ENCODE peak calls at places on chromosome 21, in six cellular contexts. W, N, A, F, D and K are unnamed samples.

GRCh38 chr21:27275294-27275927 is 308.5 kb upstream of the ADAMTS5 start:
- DNase-seq in W (no peak), N (peak; percentile 88), A (no peak), F (no peak), D (no peak), K (peak; percentile 88)

GRCh38 chr21:37074546-37074945 is 1.5 kb downstream of the TTC3 start:
- DNase-seq in W (no peak), N (no peak), A (no peak), F (peak; percentile 37), D (no peak), K (no peak)

GRCh38 chr21:42155045-42155855 is 63.7 kb upstream of the ABCG1 start:
- DNase-seq in W (no peak), N (no peak), A (no peak), F (no peak), D (peak; percentile 53), K (no peak)

GRCh38 chr21:38985423-38986378 is 180.0 kb downstream of the ETS2 start:
- DNase-seq in W (peak; percentile 53), N (peak; percentile 93), A (no peak), F (peak; percentile 88), D (peak; percentile 91), K (peak; percentile 87)

GRCh38 chr21:33300701-33301631 is 23.8 kb upstream of the IFNAR1 start:
- DNase-seq in W (no peak), N (no peak), A (peak; percentile 76), F (peak; percentile 23), D (no peak), K (peak; percentile 24)

GRCh38 chr21:34037446-34037845 is 35.9 kb upstream of the MRPS6 start:
- DNase-seq in W (no peak), N (peak; percentile 75), A (no peak), F (peak; percentile 41), D (no peak), K (peak; percentile 53)

GRCh38 chr21:10273196-10273595 is 248.2 kb upstream of the TPTE start:
- DNase-seq in W (no peak), N (no peak), A (no peak), F (no peak), D (no peak), K (no peak)

GRCh38 chr21:38798481-38798882 is 7.2 kb upstream of the ETS2 start:
- DNase-seq in W (no peak), N (no peak), A (no peak), F (peak; percentile 94), D (peak; percentile 91), K (peak; percentile 73)

GRCh38 chr21:18249542-18250152 is 5.0 kb downstream of the CHODL start:
- DNase-seq in W (no peak), N (no peak), A (no peak), F (no peak), D (no peak), K (no peak)
- TF ChIP-seq CTCF in W (no peak), N (no peak), A (peak; percentile 46), F (no peak), D (no peak), K (peak; percentile 14)

DNA sequence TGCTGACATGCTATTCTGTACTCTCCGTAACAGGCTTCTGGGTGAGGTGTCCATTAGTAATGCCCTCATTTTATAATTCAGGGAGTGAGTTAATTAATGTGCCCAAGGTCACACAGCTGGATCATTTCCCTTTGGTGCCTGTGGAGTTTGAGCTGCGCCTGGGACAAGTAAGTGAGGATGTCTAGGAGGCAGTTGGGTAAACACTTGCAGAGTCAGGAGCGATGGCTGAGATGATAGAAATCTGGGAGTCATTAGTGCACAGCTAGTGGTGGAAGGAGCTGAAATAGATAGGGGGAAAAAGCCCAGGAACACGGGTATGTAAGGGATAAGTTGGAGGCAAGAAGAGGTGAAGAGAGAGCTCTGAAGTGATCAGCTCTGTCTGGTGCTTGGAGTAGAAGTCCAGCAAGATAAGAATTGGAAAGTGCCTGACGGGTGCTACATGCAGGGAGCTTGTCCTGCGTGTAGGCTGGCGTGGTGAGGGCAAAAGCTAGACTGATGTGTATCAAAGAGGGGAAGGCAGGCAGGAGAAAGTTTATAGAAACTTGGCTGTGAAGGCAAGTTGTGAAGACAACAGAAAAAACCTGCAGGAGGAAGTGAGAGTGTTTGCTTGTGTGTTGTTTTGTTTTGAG is 1.7 kb upstream of the SCAF4 start:
- DNase-seq in W (no peak), N (peak; percentile 7), A (peak; percentile 52), F (peak; percentile 76), D (no peak), K (no peak)
- H3K4me3 ChIP-seq in W (no peak overlapping the region), N (no peak overlapping the region), A (peak overlapping the region; percentile 85), F (peak overlapping the region; percentile 0), D (no peak overlapping the region), K (no peak overlapping the region)

GRCh38 chr21:32136546-32136945 is 142.3 kb downstream of the MIS18A start:
- DNase-seq in W (no peak), N (no peak), A (no peak), F (no peak), D (no peak), K (no peak)

GRCh38 chr21:32137266-32137665 is 141.6 kb downstream of the MIS18A start:
- DNase-seq in W (no peak), N (no peak), A (no peak), F (no peak), D (no peak), K (no peak)

GRCh38 chr21:32134441-32135159 is 144.2 kb downstream of the MIS18A start:
- DNase-seq in W (no peak), N (no peak), A (no peak), F (no peak), D (no peak), K (no peak)

GRCh38 chr21:32132911-32133310 is 145.9 kb downstream of the MIS18A start:
- DNase-seq in W (no peak), N (no peak), A (no peak), F (no peak), D (no peak), K (no peak)

DNA sequence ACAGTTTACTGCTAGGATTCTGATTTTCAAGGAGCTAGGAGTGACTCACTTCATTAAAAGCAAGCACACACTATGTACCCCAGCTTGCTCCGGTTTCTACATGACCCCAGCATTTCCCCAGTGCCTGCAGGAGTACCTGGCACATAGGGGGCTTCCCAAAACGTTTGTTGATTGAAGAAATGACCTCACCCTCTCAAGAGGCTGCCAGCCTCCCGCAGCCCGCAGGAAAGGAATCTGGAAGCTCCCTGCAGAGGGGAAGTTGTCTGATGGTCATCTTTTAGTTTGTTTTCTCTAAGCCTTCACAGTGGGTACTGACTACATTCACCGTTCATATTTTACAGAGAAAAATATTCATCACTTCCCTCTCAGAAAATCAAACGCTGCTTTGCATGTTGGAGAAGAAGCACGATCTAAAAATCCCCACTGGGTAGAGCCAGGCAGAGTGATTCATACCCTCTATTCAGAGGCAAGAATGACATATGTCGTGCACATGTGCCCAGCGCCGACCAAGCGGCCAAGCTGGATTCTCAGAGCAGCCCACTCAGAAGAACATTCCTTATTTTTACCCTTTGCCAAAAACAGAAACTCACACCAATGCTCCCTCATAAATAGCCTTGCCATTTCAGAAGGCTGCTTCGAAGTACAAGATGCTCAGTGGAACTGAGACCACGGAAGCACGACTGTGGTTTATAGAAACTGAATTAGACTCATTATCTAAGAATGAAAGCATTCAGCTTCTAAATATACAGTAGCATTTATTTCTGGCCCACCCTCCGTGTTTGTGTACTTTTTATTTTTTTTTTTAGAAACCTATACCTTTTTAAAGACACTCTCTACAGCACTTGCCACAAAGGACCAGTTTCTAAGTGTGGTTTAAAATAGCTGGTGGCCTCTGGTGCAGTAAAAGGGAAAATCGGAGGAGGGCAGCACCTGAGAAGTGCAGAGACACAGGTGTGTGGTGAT is 143.2 kb downstream of the MIS18A start:
- DNase-seq in W (no peak), N (peak; percentile 1), A (no peak), F (no peak), D (no peak), K (no peak)
- TF ChIP-seq CTCF in W (no peak), N (no peak), A (no peak), F (no peak), D (no peak), K (no peak)

GRCh38 chr21:25565272-25566199 is 41.7 kb downstream of the MRPL39 start:
- DNase-seq in W (no peak), N (no peak), A (no peak), F (no peak), D (no peak), K (no peak)

GRCh38 chr21:25566645-25567044 is 40.6 kb downstream of the MRPL39 start:
- DNase-seq in W (no peak), N (no peak), A (no peak), F (no peak), D (no peak), K (no peak)

GRCh38 chr21:25562660-25563059 is 44.6 kb downstream of the MRPL39 start:
- DNase-seq in W (no peak), N (no peak), A (no peak), F (no peak), D (no peak), K (no peak)

GRCh38 chr21:25563399-25564116 is 43.7 kb downstream of the MRPL39 start:
- DNase-seq in W (no peak), N (no peak), A (no peak), F (no peak), D (no peak), K (no peak)

DNA sequence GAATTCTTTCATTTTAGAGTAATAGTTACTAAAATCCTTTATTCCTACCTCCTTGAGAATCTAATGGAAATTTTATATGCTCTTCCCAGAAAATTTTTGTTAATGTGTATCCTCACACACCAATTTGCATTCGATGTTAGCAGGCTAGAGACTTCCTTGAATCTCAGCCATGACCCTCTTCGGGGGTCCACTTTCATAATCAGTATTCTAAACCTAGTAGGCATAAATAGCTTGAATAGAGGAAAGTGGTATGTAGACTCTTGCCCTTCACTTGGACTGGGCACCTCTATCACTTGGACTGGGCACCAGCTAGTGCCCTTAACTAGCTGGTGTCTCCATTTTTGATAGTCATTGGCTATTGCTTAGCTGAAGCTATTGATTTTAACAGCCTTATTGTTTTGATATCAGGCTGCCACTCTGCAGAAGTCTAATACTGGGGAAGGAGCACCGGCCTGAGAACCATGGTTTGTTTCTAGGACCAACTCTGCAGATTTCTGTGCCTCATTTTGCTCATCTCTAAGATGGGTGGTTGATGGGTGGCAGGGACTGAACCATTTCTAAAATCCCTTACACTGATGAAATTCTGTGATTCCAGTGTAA is 42.8 kb downstream of the MRPL39 start:
- DNase-seq in W (no peak), N (no peak), A (no peak), F (no peak), D (no peak), K (no peak)
- H3K4me3 ChIP-seq in W (no peak overlapping the region), N (no peak overlapping the region), A (no peak overlapping the region), F (no peak overlapping the region), D (no peak overlapping the region), K (no peak overlapping the region)